ENCODE peak calls at places on chromosome 6, in seven cellular contexts. One of them, this sample, is unnamed.

GRCh38 chr6:155377061-155377460 is 62.8 kb upstream of the TFB1M start:
- DNase-seq in right cardiac atrium: no peak
- DNase-seq in brain microvascular endothelial cell: peak; percentile 90
- DNase-seq in Panc1: peak; percentile 12
- DNase-seq in BE2C: no peak
- DNase-seq in cardiac muscle cell: no peak
- DNase-seq in effector memory CD4-positive, alpha-beta T cell: no peak
- DNase-seq in this sample: no peak

GRCh38 chr6:113858067-113858604 is 991 bp downstream of the MARCKS start:
- DNase-seq in right cardiac atrium: peak; percentile 78
- DNase-seq in BE2C: peak; percentile 52
- DNase-seq in cardiac muscle cell: peak; percentile 42
- DNase-seq in Panc1: no peak
- DNase-seq in effector memory CD4-positive, alpha-beta T cell: no peak
- DNase-seq in brain microvascular endothelial cell: peak; percentile 42
- DNase-seq in this sample: peak; percentile 54

GRCh38 chr6:130708338-130708737 is 118.9 kb upstream of the SMLR1 start:
- DNase-seq in Panc1: no peak
- DNase-seq in effector memory CD4-positive, alpha-beta T cell: no peak
- DNase-seq in cardiac muscle cell: no peak
- DNase-seq in BE2C: no peak
- DNase-seq in right cardiac atrium: no peak
- DNase-seq in brain microvascular endothelial cell: no peak
- DNase-seq in this sample: no peak

GRCh38 chr6:82862543-82862942 is 203.1 kb downstream of the UBE3D start:
- DNase-seq in effector memory CD4-positive, alpha-beta T cell: no peak
- DNase-seq in Panc1: no peak
- DNase-seq in brain microvascular endothelial cell: no peak
- DNase-seq in BE2C: no peak
- DNase-seq in cardiac muscle cell: no peak
- DNase-seq in right cardiac atrium: no peak
- DNase-seq in this sample: no peak

GRCh38 chr6:15893556-15894253 is 230.9 kb upstream of the DTNBP1 start:
- DNase-seq in cardiac muscle cell: no peak
- DNase-seq in effector memory CD4-positive, alpha-beta T cell: no peak
- DNase-seq in Panc1: no peak
- DNase-seq in right cardiac atrium: no peak
- DNase-seq in brain microvascular endothelial cell: peak; percentile 29
- DNase-seq in BE2C: no peak
- DNase-seq in this sample: no peak

GRCh38 chr6:129849456-129849855 is 11.7 kb downstream of the TMEM244 start:
- DNase-seq in Panc1: no peak
- DNase-seq in effector memory CD4-positive, alpha-beta T cell: no peak
- DNase-seq in cardiac muscle cell: no peak
- DNase-seq in right cardiac atrium: no peak
- DNase-seq in brain microvascular endothelial cell: peak; percentile 70
- DNase-seq in BE2C: no peak
- DNase-seq in this sample: no peak

GRCh38 chr6:3023663-3024483 is 24.2 kb downstream of the NQO2 start:
- DNase-seq in cardiac muscle cell: peak; percentile 9
- DNase-seq in right cardiac atrium: peak; percentile 98
- DNase-seq in brain microvascular endothelial cell: peak; percentile 91
- DNase-seq in BE2C: peak; percentile 92
- DNase-seq in Panc1: no peak
- DNase-seq in effector memory CD4-positive, alpha-beta T cell: peak; percentile 73
- DNase-seq in this sample: peak; percentile 92

GRCh38 chr6:100307561-100307960 is 157.2 kb downstream of the SIM1 start:
- DNase-seq in right cardiac atrium: no peak
- DNase-seq in cardiac muscle cell: no peak
- DNase-seq in effector memory CD4-positive, alpha-beta T cell: no peak
- DNase-seq in BE2C: no peak
- DNase-seq in Panc1: no peak
- DNase-seq in brain microvascular endothelial cell: no peak
- DNase-seq in this sample: no peak

GRCh38 chr6:52403627-52404026 is 16.5 kb upstream of the EFHC1 start:
- DNase-seq in cardiac muscle cell: no peak
- DNase-seq in Panc1: no peak
- DNase-seq in brain microvascular endothelial cell: no peak
- DNase-seq in effector memory CD4-positive, alpha-beta T cell: no peak
- DNase-seq in BE2C: peak; percentile 93
- DNase-seq in right cardiac atrium: peak; percentile 68
- DNase-seq in this sample: no peak

GRCh38 chr6:169292340-169293124 is 38.9 kb upstream of the THBS2 start:
- DNase-seq in brain microvascular endothelial cell: peak; percentile 91
- DNase-seq in BE2C: no peak
- DNase-seq in Panc1: peak; percentile 58
- DNase-seq in right cardiac atrium: no peak
- DNase-seq in effector memory CD4-positive, alpha-beta T cell: no peak
- DNase-seq in cardiac muscle cell: no peak
- DNase-seq in this sample: peak; percentile 90

DNA sequence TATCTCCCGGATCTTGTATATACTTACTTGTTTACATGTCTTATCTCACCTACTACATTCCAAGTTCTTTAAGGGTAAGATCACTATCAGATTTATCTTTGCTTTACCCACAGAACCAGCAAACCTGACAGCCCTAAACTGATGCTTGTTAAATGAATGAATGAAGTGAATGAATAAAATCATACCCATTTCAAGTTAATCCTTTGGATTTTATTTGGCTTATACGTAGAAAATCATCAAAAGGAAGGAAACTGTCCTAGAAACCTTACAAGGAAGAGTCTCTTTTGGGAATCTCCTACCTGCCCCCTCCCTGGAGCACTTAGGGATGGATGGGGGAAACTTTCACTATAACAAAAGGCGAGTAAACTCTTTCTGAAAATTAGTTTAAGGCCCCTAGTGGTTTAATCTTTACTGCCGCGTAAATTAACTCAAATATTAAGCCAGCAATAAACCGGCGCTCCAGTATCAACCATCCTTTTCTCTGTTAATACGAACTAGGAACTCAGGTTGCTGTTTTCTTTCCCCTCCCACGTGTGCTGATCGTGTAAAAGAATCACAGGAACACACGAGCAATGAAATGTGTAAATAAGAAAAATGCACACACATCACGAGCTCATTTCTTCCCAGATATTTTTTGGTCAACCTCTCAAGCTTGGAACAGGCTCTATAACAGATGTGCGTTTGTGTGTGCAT is 1.2 kb upstream of the UTRN start:
- DNase-seq in BE2C: no peak
- DNase-seq in brain microvascular endothelial cell: peak; percentile 20
- DNase-seq in Panc1: no peak
- DNase-seq in cardiac muscle cell: peak; percentile 9
- DNase-seq in effector memory CD4-positive, alpha-beta T cell: no peak
- DNase-seq in right cardiac atrium: no peak
- DNase-seq in this sample: no peak
- H3K27me3 ChIP-seq in BE2C: peaks cover 62% of the 10 kb centered on the region
- H3K27me3 ChIP-seq in brain microvascular endothelial cell: no peaks in the 10 kb centered on the region
- H3K27me3 ChIP-seq in Panc1: no peaks in the 10 kb centered on the region
- H3K27me3 ChIP-seq in cardiac muscle cell: no peaks in the 10 kb centered on the region
- H3K27me3 ChIP-seq in effector memory CD4-positive, alpha-beta T cell: no peaks in the 10 kb centered on the region
- H3K27me3 ChIP-seq in right cardiac atrium: no peaks in the 10 kb centered on the region
- H3K27me3 ChIP-seq in this sample: no peaks in the 10 kb centered on the region

DNA sequence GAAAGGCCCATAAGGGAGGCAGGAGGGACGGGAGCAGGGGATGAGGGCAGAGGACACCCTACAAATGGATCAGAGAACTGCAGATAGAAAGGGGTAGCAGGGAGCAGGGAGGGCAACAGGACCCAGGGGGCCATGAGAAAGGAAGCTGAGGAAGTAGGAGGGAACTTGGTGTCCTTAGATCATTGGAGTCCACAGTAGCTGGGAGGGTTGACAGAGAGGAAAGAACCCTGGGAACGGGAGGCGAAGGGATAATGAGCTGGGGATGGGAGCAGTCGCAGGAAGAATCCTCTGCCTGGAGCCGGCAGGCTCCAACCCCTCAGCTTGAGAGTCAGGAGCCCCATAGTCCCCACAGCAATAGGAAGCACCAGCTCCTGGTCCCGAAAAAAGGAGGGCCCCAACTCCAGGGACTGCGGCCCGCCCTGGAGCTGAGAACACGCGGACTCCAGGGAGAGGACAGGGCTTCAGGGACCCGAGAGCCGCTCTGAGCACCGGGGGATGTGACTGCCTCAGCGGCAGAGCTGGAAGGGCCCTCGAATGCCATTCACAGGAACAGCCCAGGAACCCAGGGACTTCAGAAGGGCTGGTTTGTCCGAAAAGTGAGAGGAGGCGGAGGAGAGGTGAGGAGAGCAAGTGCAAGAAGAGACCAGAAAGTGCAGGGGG is 32.7 kb downstream of the HLA-A start:
- DNase-seq in Panc1: no peak
- DNase-seq in cardiac muscle cell: peak; percentile 9
- DNase-seq in right cardiac atrium: no peak
- DNase-seq in brain microvascular endothelial cell: no peak
- DNase-seq in BE2C: no peak
- DNase-seq in effector memory CD4-positive, alpha-beta T cell: no peak
- DNase-seq in this sample: no peak
- H3K27me3 ChIP-seq in Panc1: no peaks in the 10 kb centered on the region
- H3K27me3 ChIP-seq in cardiac muscle cell: peaks cover 43% of the 10 kb centered on the region
- H3K27me3 ChIP-seq in right cardiac atrium: no peaks in the 10 kb centered on the region
- H3K27me3 ChIP-seq in brain microvascular endothelial cell: peaks cover 17% of the 10 kb centered on the region
- H3K27me3 ChIP-seq in BE2C: no peaks in the 10 kb centered on the region
- H3K27me3 ChIP-seq in effector memory CD4-positive, alpha-beta T cell: peaks cover 11% of the 10 kb centered on the region
- H3K27me3 ChIP-seq in this sample: no peaks in the 10 kb centered on the region

DNA sequence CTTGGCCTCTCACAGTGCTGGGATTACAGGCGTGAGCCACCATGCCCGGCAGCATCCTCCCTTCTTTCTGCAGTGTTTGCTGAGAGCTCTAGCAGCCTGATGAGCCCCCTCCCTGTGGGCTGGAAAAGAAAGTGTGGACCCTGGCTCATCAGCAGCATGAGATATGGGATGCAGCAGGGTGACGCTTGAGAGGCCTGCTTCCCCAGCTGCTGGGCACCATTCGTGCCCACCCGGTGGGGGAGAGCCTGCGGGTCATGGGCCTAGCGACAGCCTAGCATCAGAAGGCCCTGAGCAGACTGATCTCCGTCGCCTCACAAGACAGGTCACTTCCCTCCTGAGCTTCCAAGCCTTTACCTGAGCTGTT is 16.0 kb upstream of the CCDC167 start:
- DNase-seq in right cardiac atrium: no peak
- DNase-seq in effector memory CD4-positive, alpha-beta T cell: no peak
- DNase-seq in brain microvascular endothelial cell: no peak
- DNase-seq in cardiac muscle cell: no peak
- DNase-seq in BE2C: peak; percentile 34
- DNase-seq in Panc1: no peak
- DNase-seq in this sample: no peak
- H3K27me3 ChIP-seq in right cardiac atrium: no peaks in the 10 kb centered on the region
- H3K27me3 ChIP-seq in effector memory CD4-positive, alpha-beta T cell: no peaks in the 10 kb centered on the region
- H3K27me3 ChIP-seq in brain microvascular endothelial cell: peaks cover 15% of the 10 kb centered on the region
- H3K27me3 ChIP-seq in cardiac muscle cell: peaks cover 38% of the 10 kb centered on the region
- H3K27me3 ChIP-seq in BE2C: no peaks in the 10 kb centered on the region
- H3K27me3 ChIP-seq in Panc1: no peaks in the 10 kb centered on the region
- H3K27me3 ChIP-seq in this sample: no peaks in the 10 kb centered on the region

DNA sequence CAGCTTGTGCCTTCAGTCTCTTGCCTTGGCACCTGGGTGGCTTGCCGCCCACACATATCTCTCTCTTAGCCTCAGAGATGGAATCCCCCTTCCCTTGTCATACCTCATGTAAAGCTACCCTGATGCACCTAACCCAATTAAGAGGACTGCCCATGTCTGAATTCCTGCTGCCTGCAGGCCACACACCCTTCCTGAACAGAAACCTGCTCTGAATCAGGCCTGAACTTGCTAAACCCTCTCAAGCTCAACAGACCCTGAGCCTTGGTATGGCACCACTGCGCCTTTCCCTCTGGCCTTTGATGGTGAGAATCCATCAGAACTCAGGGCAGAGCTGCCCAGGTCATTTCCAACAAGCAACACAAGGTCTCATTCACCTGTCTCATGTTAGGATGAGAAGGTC is 5.2 kb downstream of the RAET1G start:
- DNase-seq in brain microvascular endothelial cell: no peak
- DNase-seq in cardiac muscle cell: no peak
- DNase-seq in BE2C: no peak
- DNase-seq in effector memory CD4-positive, alpha-beta T cell: no peak
- DNase-seq in right cardiac atrium: no peak
- DNase-seq in Panc1: no peak
- DNase-seq in this sample: no peak
- H3K27me3 ChIP-seq in brain microvascular endothelial cell: no peaks in the 10 kb centered on the region
- H3K27me3 ChIP-seq in cardiac muscle cell: peaks cover 75% of the 10 kb centered on the region
- H3K27me3 ChIP-seq in BE2C: no peaks in the 10 kb centered on the region
- H3K27me3 ChIP-seq in effector memory CD4-positive, alpha-beta T cell: peaks cover 9% of the 10 kb centered on the region
- H3K27me3 ChIP-seq in right cardiac atrium: no peaks in the 10 kb centered on the region
- H3K27me3 ChIP-seq in Panc1: no peaks in the 10 kb centered on the region
- H3K27me3 ChIP-seq in this sample: no peaks in the 10 kb centered on the region

DNA sequence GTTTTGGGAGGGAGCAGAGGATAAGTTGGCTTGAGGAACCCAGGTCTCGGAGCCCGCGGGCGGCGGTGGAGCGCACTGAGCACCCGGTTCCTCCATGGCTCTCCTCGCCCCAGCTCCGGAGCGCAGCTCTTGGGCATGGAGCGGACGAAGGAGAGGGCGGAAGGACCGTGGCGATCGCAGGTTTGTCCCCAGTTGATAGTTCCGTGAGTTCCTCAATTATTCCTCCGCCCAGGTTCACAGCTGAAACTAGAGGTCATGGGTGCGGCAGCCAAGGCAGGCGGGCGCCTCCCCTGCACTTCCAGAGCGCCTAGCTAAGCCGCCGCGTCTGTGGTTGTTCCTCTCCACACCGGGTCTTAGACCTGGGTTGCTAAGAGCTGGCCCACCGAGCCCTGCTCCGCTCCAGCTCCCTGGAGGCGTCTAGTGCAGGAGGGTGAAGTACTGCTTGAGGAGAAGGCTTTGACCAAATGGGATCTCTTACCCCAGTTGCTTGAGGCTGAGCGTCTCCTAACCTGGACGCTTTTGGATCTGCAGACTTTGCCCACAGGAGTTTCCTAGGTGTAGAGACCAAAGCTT is at the start of gene HTR1B:
- DNase-seq in effector memory CD4-positive, alpha-beta T cell: no peak
- DNase-seq in Panc1: no peak
- DNase-seq in right cardiac atrium: peak; percentile 41
- DNase-seq in BE2C: no peak
- DNase-seq in brain microvascular endothelial cell: no peak
- DNase-seq in cardiac muscle cell: peak; percentile 63
- DNase-seq in this sample: no peak
- H3K27me3 ChIP-seq in effector memory CD4-positive, alpha-beta T cell: peaks cover 7% of the 10 kb centered on the region
- H3K27me3 ChIP-seq in Panc1: no peaks in the 10 kb centered on the region
- H3K27me3 ChIP-seq in right cardiac atrium: no peaks in the 10 kb centered on the region
- H3K27me3 ChIP-seq in BE2C: peaks cover 69% of the 10 kb centered on the region
- H3K27me3 ChIP-seq in brain microvascular endothelial cell: no peaks in the 10 kb centered on the region
- H3K27me3 ChIP-seq in cardiac muscle cell: peaks cover 35% of the 10 kb centered on the region
- H3K27me3 ChIP-seq in this sample: peaks cover 7% of the 10 kb centered on the region

GRCh38 chr6:144064402-144064830 is 31.0 kb downstream of the SF3B5 start:
- DNase-seq in BE2C: peak; percentile 16
- DNase-seq in brain microvascular endothelial cell: no peak
- DNase-seq in Panc1: no peak
- DNase-seq in cardiac muscle cell: peak; percentile 11
- DNase-seq in right cardiac atrium: peak; percentile 61
- DNase-seq in effector memory CD4-positive, alpha-beta T cell: peak; percentile 30
- DNase-seq in this sample: no peak

GRCh38 chr6:144064831-144065668 is 30.3 kb downstream of the SF3B5 start:
- DNase-seq in Panc1: no peak
- DNase-seq in brain microvascular endothelial cell: no peak
- DNase-seq in BE2C: no peak
- DNase-seq in cardiac muscle cell: no peak
- DNase-seq in right cardiac atrium: no peak
- DNase-seq in effector memory CD4-positive, alpha-beta T cell: no peak
- DNase-seq in this sample: no peak

GRCh38 chr6:144063744-144064401 is 31.5 kb downstream of the SF3B5 start:
- DNase-seq in effector memory CD4-positive, alpha-beta T cell: peak; percentile 78
- DNase-seq in right cardiac atrium: peak; percentile 95
- DNase-seq in BE2C: peak; percentile 74
- DNase-seq in Panc1: no peak
- DNase-seq in cardiac muscle cell: peak; percentile 84
- DNase-seq in brain microvascular endothelial cell: peak; percentile 7
- DNase-seq in this sample: peak; percentile 38

GRCh38 chr6:144066255-144066654 is 29.1 kb downstream of the SF3B5 start:
- DNase-seq in right cardiac atrium: no peak
- DNase-seq in brain microvascular endothelial cell: no peak
- DNase-seq in cardiac muscle cell: no peak
- DNase-seq in BE2C: no peak
- DNase-seq in Panc1: no peak
- DNase-seq in effector memory CD4-positive, alpha-beta T cell: no peak
- DNase-seq in this sample: no peak

GRCh38 chr6:144066745-144067484 is 28.5 kb downstream of the SF3B5 start:
- DNase-seq in brain microvascular endothelial cell: no peak
- DNase-seq in effector memory CD4-positive, alpha-beta T cell: no peak
- DNase-seq in Panc1: no peak
- DNase-seq in cardiac muscle cell: no peak
- DNase-seq in BE2C: no peak
- DNase-seq in right cardiac atrium: no peak
- DNase-seq in this sample: no peak
- H3K27me3 ChIP-seq in brain microvascular endothelial cell: peaks cover 31% of the 10 kb centered on the region
- H3K27me3 ChIP-seq in effector memory CD4-positive, alpha-beta T cell: no peaks in the 10 kb centered on the region
- H3K27me3 ChIP-seq in Panc1: peaks cover 34% of the 10 kb centered on the region
- H3K27me3 ChIP-seq in cardiac muscle cell: peaks cover 96% of the 10 kb centered on the region
- H3K27me3 ChIP-seq in BE2C: peaks cover 54% of the 10 kb centered on the region
- H3K27me3 ChIP-seq in right cardiac atrium: no peaks in the 10 kb centered on the region
- H3K27me3 ChIP-seq in this sample: no peaks in the 10 kb centered on the region

This sample was measured in uterus.